ENCODE peak calls at places on chromosomes 6 and 20, in four cellular contexts. Y is H7; S is activated T-helper 1 cell treated with anti-CD3 and anti-CD28 coated beads, Interleukin-2, amount 50 U/mL, for 16 hours; F is fibroblast of mammary gland. E is an unnamed sample.

GRCh38 chr20:48703107-48703506 is 124.7 kb downstream of the PREX1 start:
- DNase-seq in F (no peak), Y (no peak), S (no peak), E (no peak)

GRCh38 chr20:53949319-53949839 is 121.0 kb downstream of the BCAS1 start:
- DNase-seq in F (peak; percentile 95), Y (no peak), S (peak; percentile 61), E (peak; percentile 92)

GRCh38 chr6:105746130-105746505 is 340.0 kb upstream of the PRDM1 start:
- DNase-seq in F (no peak), Y (no peak), S (no peak), E (no peak)

GRCh38 chr6:1641391-1641790 is 31.7 kb downstream of the FOXC1 start:
- DNase-seq in Y (no peak), F (no peak), S (no peak), E (no peak)

GRCh38 chr6:36436466-36436865 is 6.2 kb downstream of the PXT1 start:
- DNase-seq in F (peak; percentile 71), Y (no peak), S (no peak), E (no peak)

GRCh38 chr6:39137235-39137634 is 22.2 kb upstream of the SAYSD1 start:
- DNase-seq in F (peak; percentile 41), S (no peak), Y (no peak), E (no peak)

GRCh38 chr6:161407115-161407514 is 133.3 kb upstream of the AGPAT4 start:
- DNase-seq in Y (no peak), S (no peak), F (peak; percentile 42), E (no peak)

GRCh38 chr6:109496036-109496761 is 13.2 kb upstream of the ZBTB24 start:
- DNase-seq in S (no peak), F (no peak), Y (no peak), E (no peak)

GRCh38 chr20:36275011-36275410 is 31.1 kb upstream of the DLGAP4 start:
- DNase-seq in S (no peak), F (no peak), Y (peak; percentile 31), E (no peak)

E was measured in esophagus muscularis mucosa.